ENCODE peak calls at places on chromosomes 16 and 17, in ten cellular contexts. O is CD4-positive, alpha-beta T cell; J is GM23248; Z is uterus; V is heart right ventricle; B is thoracic aorta; I is HCT116; M is CD4-positive, alpha-beta memory T cell; S is CD8-positive, alpha-beta memory T cell; G is left ventricle myocardium inferior. W is an unnamed sample.

GRCh38 chr17:67151717-67152116 is 93.3 kb downstream of the HELZ start:
- DNase-seq in O (no peak), J (peak), Z (no peak), V (no peak), B (no peak), I (peak), M (no peak), S (no peak), G (no peak), W (no peak)

GRCh38 chr17:58066409-58066808 is 16.8 kb upstream of the DYNLL2 start:
- DNase-seq in O (no peak), J (no peak), Z (no peak), V (no peak), B (no peak), I (no peak), M (no peak), S (no peak), G (no peak), W (no peak)

GRCh38 chr17:21360048-21360447 is 16.1 kb upstream of the KCNJ12 start:
- DNase-seq in O (no peak), J (no peak), Z (no peak), V (no peak), B (no peak), I (no peak), M (no peak), S (no peak), G (no peak), W (no peak)

GRCh38 chr16:85245307-85246172 is 133.3 kb upstream of the CIBAR2 start:
- DNase-seq in O (peak), J (peak), Z (peak), V (peak), B (no peak), I (peak), M (peak), S (peak), G (no peak), W (peak)

GRCh38 chr17:6710317-6710716 is 2.9 kb downstream of the SLC13A5 start:
- DNase-seq in O (no peak), J (no peak), Z (no peak), V (no peak), B (no peak), I (no peak), M (no peak), S (no peak), G (no peak), W (peak)

GRCh38 chr17:62819511-62820221 is 11.6 kb upstream of the MARCHF10 start:
- DNase-seq in O (no peak), J (peak), Z (peak), V (peak), B (peak), I (peak), M (no peak), S (no peak), G (peak), W (peak)

GRCh38 chr17:78219396-78220150 is 5.5 kb downstream of the BIRC5 start:
- DNase-seq in O (no peak), J (no peak), Z (no peak), V (no peak), B (no peak), I (no peak), M (no peak), S (no peak), G (no peak), W (no peak)

GRCh38 chr17:78737332-78737731 is 44.7 kb downstream of the CYTH1 start:
- DNase-seq in O (no peak), J (peak), Z (no peak), V (no peak), B (no peak), I (no peak), M (no peak), S (no peak), G (no peak), W (no peak)

GRCh38 chr17:79743614-79744013 is 12.9 kb downstream of the ENPP7 start:
- DNase-seq in O (no peak), J (no peak), Z (no peak), V (no peak), B (no peak), I (no peak), M (no peak), S (no peak), G (no peak), W (no peak)

GRCh38 chr16:8924214-8924613 is 39.5 kb downstream of the USP7 start:
- DNase-seq in O (no peak), J (no peak), Z (no peak), V (peak), B (no peak), I (no peak), M (no peak), S (no peak), G (peak), W (no peak)

GRCh38 chr16:89210904-89211515 is 6.5 kb upstream of the ZNF778 start:
- DNase-seq in O (no peak), J (peak), Z (no peak), V (no peak), B (no peak), I (no peak), M (no peak), S (no peak), G (no peak), W (no peak)

GRCh38 chr16:12907670-12908233 is 6.4 kb downstream of the SHISA9 start:
- DNase-seq in O (no peak), J (peak), Z (no peak), V (no peak), B (no peak), I (no peak), M (no peak), S (no peak), G (no peak), W (no peak)

GRCh38 chr17:64276961-64277505 is 14.0 kb upstream of the TEX2 start:
- DNase-seq in O (no peak), J (no peak), Z (no peak), V (no peak), B (no peak), I (no peak), M (no peak), S (no peak), G (no peak), W (no peak)

GRCh38 chr17:64277831-64278562 is 14.9 kb upstream of the TEX2 start:
- DNase-seq in O (no peak), J (peak), Z (no peak), V (peak), B (no peak), I (no peak), M (no peak), S (no peak), G (no peak), W (peak)

GRCh38 chr17:64275016-64275415 is 12.0 kb upstream of the TEX2 start:
- DNase-seq in O (no peak), J (no peak), Z (no peak), V (no peak), B (no peak), I (no peak), M (no peak), S (no peak), G (no peak), W (no peak)

GRCh38 chr17:64281962-64282752 is 19.1 kb upstream of the TEX2 start:
- DNase-seq in O (peak), J (peak), Z (peak), V (peak), B (no peak), I (peak), M (peak), S (peak), G (peak), W (peak)

GRCh38 chr17:64278614-64279013 is 15.6 kb upstream of the TEX2 start:
- DNase-seq in O (no peak), J (peak), Z (peak), V (peak), B (no peak), I (peak), M (no peak), S (no peak), G (no peak), W (no peak)
- H3K27ac ChIP-seq in O (no peak), J (no peak), Z (peak), V (no peak), B (no peak), I (no peak), M (no peak), S (no peak), G (peak), W (no peak)

DNA sequence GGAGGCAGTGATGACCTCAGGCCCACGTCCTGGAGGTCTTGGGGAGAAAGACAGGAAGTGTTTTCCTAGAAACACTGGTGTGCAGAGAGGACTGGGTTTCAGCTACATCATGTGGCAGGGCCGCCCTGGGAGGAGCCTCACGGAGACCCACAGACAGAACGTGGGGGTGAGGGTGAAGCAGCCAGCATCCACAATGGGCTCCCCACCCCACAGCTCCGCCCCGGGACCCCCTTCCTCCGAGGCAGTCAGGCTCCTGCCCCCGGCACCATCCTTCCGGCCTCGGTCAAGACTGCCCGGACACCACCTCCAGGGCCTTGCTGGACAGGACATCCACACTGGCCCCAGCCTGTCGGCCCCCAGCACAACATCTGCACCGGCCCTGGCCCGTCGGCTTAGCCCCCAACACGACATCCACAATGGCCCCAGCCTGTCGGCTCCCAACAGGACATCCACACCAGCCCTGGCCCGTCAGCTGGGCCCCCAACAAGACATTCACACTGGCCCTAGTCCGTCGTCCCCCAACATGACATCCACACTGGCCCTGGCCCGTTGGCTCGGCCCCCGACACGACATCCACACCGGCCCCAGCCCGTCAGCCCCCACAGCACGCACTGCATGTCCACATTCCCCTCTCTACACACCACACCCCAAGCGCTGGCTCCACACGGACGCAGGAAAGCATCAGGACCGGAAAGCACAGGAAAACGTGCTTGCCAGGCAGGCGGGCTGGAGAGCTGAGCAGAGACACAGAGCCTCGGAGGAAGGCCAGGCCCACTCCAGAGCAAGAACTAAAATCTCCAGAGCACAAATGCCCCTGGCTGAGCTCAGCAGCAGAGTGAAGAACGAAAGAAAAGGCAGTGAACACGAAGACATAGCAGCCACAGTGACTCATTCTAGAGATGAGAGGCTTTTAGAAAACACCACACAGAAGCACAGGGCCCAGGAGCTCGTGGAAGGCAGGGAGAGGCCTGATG is 50.8 kb downstream of the LMF1 start:
- DNase-seq in O (no peak), J (peak), Z (no peak), V (peak), B (no peak), I (no peak), M (no peak), S (no peak), G (peak), W (no peak)
- H3K27ac ChIP-seq in O (no peak), J (peak), Z (no peak), V (no peak), B (peak), I (no peak), M (no peak), S (no peak), G (peak), W (no peak)

DNA sequence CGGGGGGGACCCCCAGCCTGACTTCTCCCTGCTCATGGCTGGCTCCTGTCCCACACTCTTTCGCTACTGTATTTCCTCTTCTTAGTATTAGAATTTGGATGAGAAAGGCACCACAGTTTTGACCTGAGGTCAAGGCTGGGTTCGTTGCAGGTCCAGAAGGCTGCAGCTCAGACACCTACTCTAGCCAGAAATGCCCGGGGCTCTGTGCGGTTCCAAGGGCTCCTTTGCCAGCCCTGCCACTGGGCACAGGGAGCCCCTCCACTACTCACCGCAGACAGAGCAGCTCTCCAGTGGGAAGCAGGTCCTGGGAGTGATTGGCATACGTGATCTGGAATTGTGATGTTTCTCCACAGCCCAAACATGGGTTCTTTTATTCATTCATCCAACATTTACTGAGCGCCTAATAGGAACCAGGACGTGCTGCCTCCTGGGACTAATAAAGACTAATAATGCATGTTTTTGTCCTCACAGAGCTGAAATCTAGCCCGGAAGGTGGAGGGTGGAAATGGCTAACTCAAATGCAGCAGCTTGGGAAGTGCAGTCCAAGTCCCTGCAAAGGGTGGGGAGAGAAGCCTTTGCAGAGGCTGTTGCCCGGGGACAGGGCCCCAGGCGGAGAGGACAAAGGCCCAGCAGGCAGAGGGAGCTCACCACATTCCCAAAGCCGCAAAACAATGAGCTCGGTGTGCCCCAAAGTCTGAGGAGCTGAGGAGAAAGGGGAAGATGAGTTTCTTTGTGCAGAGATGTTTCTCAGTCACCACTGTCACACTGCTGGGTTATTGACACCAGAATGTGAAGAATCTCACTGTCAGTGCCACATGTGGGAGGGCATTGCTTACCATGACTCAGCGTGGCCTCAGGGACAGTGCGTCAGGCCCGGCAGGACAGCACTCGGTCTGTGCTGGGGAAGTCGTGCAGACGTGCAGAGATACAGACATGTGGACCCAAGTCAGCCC is 118.4 kb upstream of the CHMP6 start:
- DNase-seq in O (no peak), J (peak), Z (no peak), V (no peak), B (no peak), I (no peak), M (no peak), S (no peak), G (peak), W (peak)
- H3K27ac ChIP-seq in O (no peak), J (no peak), Z (no peak), V (no peak), B (no peak), I (no peak), M (no peak), S (no peak), G (peak), W (no peak)

GRCh38 chr17:76697702-76698465 is 12.9 kb downstream of the MXRA7 start:
- DNase-seq in O (no peak), J (peak), Z (no peak), V (no peak), B (no peak), I (no peak), M (no peak), S (no peak), G (no peak), W (peak)

GRCh38 chr17:76695059-76695892 is 15.5 kb downstream of the MXRA7 start:
- DNase-seq in O (no peak), J (peak), Z (no peak), V (no peak), B (no peak), I (no peak), M (no peak), S (no peak), G (no peak), W (no peak)

GRCh38 chr17:76700627-76701470 is 9.9 kb downstream of the MXRA7 start:
- DNase-seq in O (no peak), J (peak), Z (peak), V (peak), B (peak), I (no peak), M (no peak), S (peak), G (peak), W (peak)

GRCh38 chr17:76700290-76700626 is 10.5 kb downstream of the MXRA7 start:
- DNase-seq in O (no peak), J (peak), Z (no peak), V (no peak), B (no peak), I (no peak), M (no peak), S (no peak), G (no peak), W (no peak)

DNA sequence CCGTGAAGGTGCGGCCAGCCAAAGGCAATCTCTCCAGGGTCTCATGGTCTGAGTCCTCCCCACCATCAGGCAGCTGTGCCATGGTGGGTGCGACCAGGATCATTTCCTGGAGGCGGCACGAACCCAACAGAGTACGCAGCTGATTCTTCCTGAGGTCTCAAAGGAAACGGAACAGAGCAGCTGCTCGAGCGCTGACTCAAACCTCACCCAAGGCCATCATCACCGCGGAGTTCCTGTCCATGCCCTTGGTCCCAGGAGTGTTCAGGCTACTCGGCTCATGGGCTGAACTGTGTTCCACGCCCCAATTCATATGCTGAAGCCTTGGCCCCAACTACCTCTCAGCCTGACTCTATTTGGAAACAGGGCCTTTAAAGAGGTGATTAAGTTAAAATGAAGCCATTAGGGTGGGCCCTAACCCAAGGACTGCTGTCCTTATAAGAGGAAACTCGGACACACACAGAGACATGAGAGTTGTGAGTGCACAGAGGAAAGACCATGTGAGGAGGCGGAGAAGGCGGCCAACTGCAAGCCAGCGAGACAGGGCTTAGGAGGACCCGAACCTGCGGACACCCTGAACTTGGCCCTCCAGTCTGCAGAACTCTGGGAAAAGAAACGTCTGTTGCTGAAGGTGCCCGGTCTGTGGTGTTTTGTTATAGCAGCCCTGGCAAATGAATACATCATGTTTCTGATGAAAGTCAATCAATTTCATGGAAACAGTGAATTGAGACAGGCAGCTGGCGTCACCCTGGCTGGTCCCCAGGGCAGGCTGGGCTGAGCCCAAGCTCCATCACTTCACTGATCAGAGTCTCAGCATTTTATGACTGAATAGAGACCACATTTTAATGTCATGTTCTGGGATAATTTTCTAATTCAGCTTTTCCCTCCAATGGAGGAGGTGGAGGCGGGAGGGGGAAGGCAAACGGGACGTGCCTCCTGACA is 13.7 kb downstream of the MXRA7 start:
- DNase-seq in O (no peak), J (peak), Z (no peak), V (peak), B (no peak), I (no peak), M (no peak), S (no peak), G (peak), W (peak)
- H3K27ac ChIP-seq in O (no peak), J (peak), Z (peak), V (peak), B (peak), I (no peak), M (no peak), S (peak), G (peak), W (peak)

DNA sequence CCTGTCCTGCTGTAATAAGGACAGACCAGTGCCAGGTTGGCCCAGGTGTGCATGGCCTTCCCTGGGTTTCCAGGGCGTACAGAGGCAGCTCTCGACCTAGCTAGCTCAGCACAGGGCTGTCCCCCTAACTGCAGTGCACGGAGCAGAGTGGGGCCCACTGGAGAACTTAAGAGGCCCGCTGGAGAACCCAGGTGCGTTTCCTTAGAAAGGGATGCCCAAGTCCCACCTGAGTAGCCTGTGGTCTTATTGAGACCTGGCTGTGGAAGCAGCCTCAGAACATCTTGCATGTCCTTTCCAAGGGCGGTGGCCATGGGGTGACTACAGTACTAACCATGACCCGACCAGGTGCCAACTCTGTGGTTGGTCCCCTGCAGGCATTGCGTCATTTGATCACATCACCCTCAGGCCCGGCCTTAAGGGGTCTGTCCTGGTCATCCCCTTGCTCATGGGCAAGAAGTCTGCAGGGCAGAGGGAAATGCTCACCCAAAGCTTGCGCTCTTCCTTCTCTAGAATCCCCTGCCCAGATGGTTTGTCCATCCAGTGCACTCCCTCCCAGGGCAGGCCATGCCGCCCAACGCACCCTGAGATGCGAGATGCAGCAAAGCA is 3.3 kb upstream of the CCNF start:
- DNase-seq in O (no peak), J (no peak), Z (no peak), V (no peak), B (no peak), I (no peak), M (no peak), S (no peak), G (no peak), W (no peak)
- H3K27ac ChIP-seq in O (no peak), J (no peak), Z (no peak), V (no peak), B (no peak), I (no peak), M (no peak), S (no peak), G (no peak), W (no peak)

W was measured in testis.